ENCODE peak calls at places on chromosomes 11 and 22, in nine cellular contexts. G, K, W, A, P, S, V, L and R are unnamed samples.

GRCh38 chr11:58639103-58639502 is 16.6 kb downstream of the CNTF start:
- DNase-seq in G (no peak), K (no peak), W (no peak), A (no peak), P (no peak), S (no peak), V (no peak), L (no peak), R (no peak)

GRCh38 chr11:108870373-108871020 is 205.6 kb downstream of the DDX10 start:
- DNase-seq in G (peak), K (no peak), W (no peak), A (no peak), P (no peak), S (no peak), V (no peak), L (no peak), R (no peak)

GRCh38 chr11:36475192-36475591 is 34.9 kb downstream of the TRAF6 start:
- DNase-seq in G (peak), K (no peak), W (no peak), A (no peak), P (no peak), S (no peak), V (no peak), L (no peak), R (no peak)

GRCh38 chr22:39750759-39751158 is 142.8 kb downstream of the ENTHD1 start:
- DNase-seq in G (no peak), K (no peak), W (no peak), A (no peak), P (no peak), S (no peak), V (no peak), L (no peak), R (no peak)

GRCh38 chr11:66317322-66317765 is 500 bp upstream of the CD248 start:
- DNase-seq in G (peak), K (no peak), W (no peak), A (peak), P (peak), S (no peak), V (peak), L (no peak), R (no peak)

GRCh38 chr11:42841563-42841962 is 470.2 kb upstream of the API5 start:
- DNase-seq in G (no peak), K (no peak), W (no peak), A (no peak), P (no peak), S (no peak), V (no peak), L (no peak), R (no peak)

GRCh38 chr11:131606936-131607335 is 236.5 kb downstream of the NTM start:
- DNase-seq in G (no peak), K (no peak), W (no peak), A (no peak), P (no peak), S (no peak), V (no peak), L (no peak), R (no peak)

GRCh38 chr11:109016724-109017123 is 351.9 kb downstream of the DDX10 start:
- DNase-seq in G (no peak), K (no peak), W (no peak), A (no peak), P (no peak), S (no peak), V (no peak), L (no peak), R (no peak)

GRCh38 chr11:46541593-46542371 is 52.0 kb downstream of the AMBRA1 start:
- DNase-seq in G (no peak), K (peak), W (no peak), A (no peak), P (no peak), S (no peak), V (no peak), L (no peak), R (no peak)

GRCh38 chr11:3147626-3148025 is 17.5 kb downstream of the OSBPL5 start:
- DNase-seq in G (no peak), K (no peak), W (no peak), A (no peak), P (no peak), S (no peak), V (no peak), L (no peak), R (no peak)

GRCh38 chr11:46295312-46295995 is 18.0 kb downstream of the CREB3L1 start:
- DNase-seq in G (peak), K (peak), W (peak), A (peak), P (peak), S (peak), V (peak), L (peak), R (peak)

GRCh38 chr22:35333220-35333619 is 33.5 kb downstream of the TOM1 start:
- DNase-seq in G (no peak), K (no peak), W (no peak), A (no peak), P (no peak), S (no peak), V (no peak), L (no peak), R (no peak)

GRCh38 chr11:23310276-23310675 is 450.0 kb upstream of the CCDC179 start:
- DNase-seq in G (peak), K (no peak), W (no peak), A (no peak), P (no peak), S (no peak), V (no peak), L (no peak), R (no peak)

GRCh38 chr11:11261629-11262028 is 91.4 kb downstream of the CSNK2A3 start:
- DNase-seq in G (no peak), K (no peak), W (no peak), A (no peak), P (peak), S (no peak), V (no peak), L (no peak), R (no peak)

GRCh38 chr22:37001826-37002225 is 17.4 kb downstream of the TST start:
- DNase-seq in G (no peak), K (no peak), W (no peak), A (no peak), P (no peak), S (no peak), V (no peak), L (no peak), R (no peak)

GRCh38 chr22:48423481-48423901 is 1404.2 kb downstream of the BRD1 start:
- DNase-seq in G (peak), K (no peak), W (no peak), A (no peak), P (no peak), S (no peak), V (no peak), L (no peak), R (no peak)